ENCODE peak calls at places on chromosomes 4 and X, in four cellular contexts. J, P, A and Y are unnamed samples.

GRCh38 chr4:13184199-13184598 is 299.9 kb downstream of the RAB28 start:
- DNase-seq in J (no peak), P (no peak), A (no peak), Y (no peak)

GRCh38 chr4:1010522-1011021 is 854 bp upstream of the FGFRL1 start:
- DNase-seq in J (no peak), P (peak), A (no peak), Y (peak)

GRCh38 chrX:81174286-81174685 is 27.4 kb downstream of the HMGN5 start:
- DNase-seq in J (no peak), P (no peak), A (peak), Y (no peak)

GRCh38 chr4:119861731-119862130 is 204.9 kb downstream of the MAD2L1 start:
- DNase-seq in J (peak), P (no peak), A (no peak), Y (no peak)

GRCh38 chr4:76174216-76174615 is 26.0 kb upstream of the NUP54 start:
- DNase-seq in J (no peak), P (no peak), A (no peak), Y (no peak)

GRCh38 chr4:70721747-70722146 is at the start of gene RUFY3:
- DNase-seq in J (peak), P (peak), A (no peak), Y (peak)

GRCh38 chr4:138178566-138178965 is 63.6 kb downstream of the SLC7A11 start:
- DNase-seq in J (peak), P (peak), A (no peak), Y (no peak)

GRCh38 chr4:118180776-118181175 is 146.5 kb downstream of the NDST3 start:
- DNase-seq in J (peak), P (peak), A (no peak), Y (no peak)

GRCh38 chrX:1391370-1391706 is 575 bp downstream of the SLC25A6 start:
- DNase-seq in J (no peak), P (no peak), A (peak), Y (no peak)

GRCh38 chr4:77800483-77801259 is 18.5 kb downstream of the CNOT6L start:
- DNase-seq in J (no peak), P (no peak), A (no peak), Y (no peak)

GRCh38 chr4:90503677-90504076 is 376.5 kb downstream of the CCSER1 start:
- DNase-seq in J (no peak), P (no peak), A (no peak), Y (no peak)

GRCh38 chr4:64870558-64870957 is 461.3 kb upstream of the TECRL start:
- DNase-seq in J (no peak), P (no peak), A (no peak), Y (no peak)

GRCh38 chr4:158163941-158164665 is 8.7 kb downstream of the GASK1B start:
- DNase-seq in J (no peak), P (no peak), A (no peak), Y (no peak)

GRCh38 chrX:121987835-121988234 is 940.4 kb downstream of the GLUD2 start:
- DNase-seq in J (no peak), P (no peak), A (no peak), Y (no peak)

GRCh38 chrX:10157545-10157944 is 770 bp downstream of the CLCN4 start:
- DNase-seq in J (no peak), P (peak), A (no peak), Y (no peak)

GRCh38 chr4:133149932-133150642 is 993 bp downstream of the PCDH10 start:
- DNase-seq in J (no peak), P (no peak), A (peak), Y (no peak)

GRCh38 chr4:110681381-110681780 is 58.5 kb upstream of the PITX2 start:
- DNase-seq in J (peak), P (no peak), A (no peak), Y (no peak)

GRCh38 chr4:40196724-40197281 is at the start of gene RHOH:
- DNase-seq in J (no peak), P (no peak), A (no peak), Y (no peak)
- H3K4me3 ChIP-seq in J (no peak), P (no peak), A (peak), Y (no peak)

DNA sequence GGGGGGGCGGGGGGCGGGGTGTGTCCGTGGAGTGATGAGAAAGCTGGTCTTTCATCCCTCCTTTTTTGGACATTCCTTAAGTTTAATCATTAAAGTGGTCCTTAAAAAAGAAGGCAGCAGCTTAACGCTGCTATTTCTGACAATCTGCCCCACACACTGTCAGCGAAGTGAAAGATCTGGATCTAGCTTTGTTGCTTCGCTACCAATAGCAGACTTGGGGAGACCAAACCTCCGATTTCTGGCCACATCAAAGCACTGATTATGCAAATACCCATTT is 5.9 kb downstream of the NEUROG2 start:
- DNase-seq in J (no peak), P (no peak), A (no peak), Y (no peak)
- H3K4me3 ChIP-seq in J (no peak), P (peak), A (no peak), Y (peak)

GRCh38 chr4:84937381-84937977 is 29.0 kb downstream of the WDFY3 start:
- DNase-seq in J (no peak), P (no peak), A (no peak), Y (no peak)

GRCh38 chr4:84936123-84936522 is 30.4 kb downstream of the WDFY3 start:
- DNase-seq in J (no peak), P (no peak), A (no peak), Y (no peak)

GRCh38 chr4:84939111-84939510 is 27.4 kb downstream of the WDFY3 start:
- DNase-seq in J (no peak), P (no peak), A (no peak), Y (no peak)

GRCh38 chr4:84940960-84941359 is 25.5 kb downstream of the WDFY3 start:
- DNase-seq in J (no peak), P (no peak), A (no peak), Y (no peak)

GRCh38 chr4:84938316-84938715 is 28.2 kb downstream of the WDFY3 start:
- DNase-seq in J (no peak), P (peak), A (no peak), Y (peak)
- H3K4me3 ChIP-seq in J (no peak), P (no peak), A (no peak), Y (no peak)

DNA sequence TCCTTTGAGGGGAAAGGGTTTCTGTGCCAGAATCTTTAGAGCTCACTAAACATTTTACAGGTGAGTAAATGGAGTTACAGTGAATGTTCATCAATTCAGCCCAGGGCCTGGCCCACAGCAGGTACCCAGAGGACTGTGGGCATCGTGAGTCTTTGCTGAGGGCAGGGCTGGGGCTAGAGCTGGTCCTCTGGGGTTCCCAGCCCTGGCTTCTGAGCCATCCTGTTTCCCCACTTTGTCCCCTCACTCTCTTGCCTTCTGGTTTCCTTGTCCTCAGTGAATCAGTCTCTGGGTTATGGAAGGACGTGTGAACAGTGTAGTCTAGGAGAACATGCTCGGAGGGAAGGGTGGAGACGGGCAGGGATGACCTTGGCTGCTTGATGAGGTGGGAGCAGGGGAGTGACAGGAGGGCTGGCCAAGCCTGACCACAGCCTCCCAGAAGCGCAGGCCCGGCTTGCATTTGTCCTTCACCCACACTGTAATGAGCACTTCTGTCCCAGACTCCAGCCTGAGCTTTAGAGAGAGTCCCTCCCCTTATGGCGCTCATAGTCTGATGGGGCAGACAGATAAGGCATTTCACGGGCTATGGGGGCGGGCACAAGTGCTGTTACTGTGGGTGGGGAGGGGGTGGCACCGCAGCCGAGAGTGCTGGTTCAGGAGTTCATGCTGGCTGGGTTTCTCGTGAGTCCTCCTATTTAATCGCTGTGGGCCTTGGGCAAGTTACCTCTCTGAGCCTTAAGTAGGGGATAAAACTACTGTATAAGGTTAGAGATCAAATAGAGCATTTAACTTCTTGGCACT is 17.3 kb downstream of the TBC1D14 start:
- DNase-seq in J (peak), P (no peak), A (no peak), Y (no peak)
- H3K4me3 ChIP-seq in J (no peak), P (no peak), A (no peak), Y (no peak)

DNA sequence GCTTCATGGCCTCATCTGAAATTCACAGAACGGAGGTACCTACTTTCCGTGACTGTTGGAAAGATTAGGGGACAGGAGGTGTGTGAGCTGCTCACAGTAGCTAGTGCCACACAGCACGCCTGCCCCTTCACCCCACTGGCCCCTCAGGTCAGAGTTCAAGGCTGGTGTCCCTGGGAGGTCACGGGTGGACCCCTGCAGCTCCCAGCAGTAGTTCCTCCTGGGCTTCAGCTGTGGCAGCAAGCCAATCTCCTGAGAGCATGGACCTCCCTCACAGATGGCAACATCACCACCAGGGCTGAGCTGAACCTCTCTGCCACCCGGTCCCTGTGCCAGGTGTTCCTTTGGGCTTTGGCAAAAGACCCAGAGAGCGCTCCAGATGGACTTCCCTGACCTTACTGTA is 1.8 kb downstream of the IDH3G start:
- DNase-seq in J (no peak), P (no peak), A (no peak), Y (no peak)
- H3K4me3 ChIP-seq in J (no peak), P (no peak), A (no peak), Y (no peak)